ENCODE peak calls at places on chromosome 19, in nine cellular contexts. V, A, P, N, R, O, Y, H and B are unnamed samples.

GRCh38 chr19:2767688-2768087 is 15.4 kb downstream of the SGTA start:
- DNase-seq in O (no peak), H (no peak), R (no peak), N (no peak), Y (no peak), P (no peak), A (no peak), V (no peak), B (no peak)

GRCh38 chr19:23070353-23070781 is 46.5 kb upstream of the ZNF730 start:
- DNase-seq in H (peak; percentile 18), R (no peak), O (no peak), Y (no peak), A (no peak), N (no peak), V (peak; percentile 95), P (no peak), B (peak; percentile 68)

GRCh38 chr19:39941615-39942507 is 7.4 kb upstream of the FCGBP start:
- DNase-seq in R (no peak), H (peak; percentile 53), O (no peak), A (no peak), V (no peak), P (no peak), N (no peak), Y (no peak), B (peak; percentile 77)

GRCh38 chr19:35959040-35959967 is 23.1 kb downstream of the LRFN3 start:
- DNase-seq in P (peak; percentile 38), R (no peak), A (no peak), N (no peak), V (no peak), H (peak; percentile 36), O (no peak), Y (no peak), B (peak; percentile 51)

GRCh38 chr19:35334064-35334753 is 5.2 kb downstream of the CD22 start:
- DNase-seq in O (no peak), H (no peak), R (no peak), A (no peak), Y (no peak), V (no peak), N (no peak), P (no peak), B (no peak)

GRCh38 chr19:49635530-49636229 is 4.3 kb downstream of the RRAS start:
- DNase-seq in H (no peak), Y (no peak), O (no peak), V (no peak), P (no peak), A (no peak), N (no peak), R (no peak), B (no peak)

GRCh38 chr19:54481326-54481930 is 8.3 kb upstream of the CDC42EP5 start:
- DNase-seq in R (no peak), V (peak; percentile 64), A (no peak), H (no peak), O (no peak), N (no peak), P (no peak), Y (no peak), B (peak; percentile 54)

GRCh38 chr19:46818812-46819211 is 30.4 kb upstream of the SLC1A5 start:
- DNase-seq in A (no peak), V (peak; percentile 30), O (no peak), H (no peak), R (no peak), Y (no peak), P (no peak), N (no peak), B (no peak)

GRCh38 chr19:58294743-58295374 is 10.3 kb upstream of the ERVK3-1 start:
- DNase-seq in O (no peak), A (no peak), Y (no peak), V (no peak), R (no peak), N (no peak), H (no peak), P (no peak), B (no peak)

GRCh38 chr19:33736787-33737186 is 59.9 kb upstream of the KCTD15 start:
- DNase-seq in A (no peak), O (no peak), H (no peak), R (no peak), Y (no peak), P (no peak), V (no peak), N (no peak), B (no peak)

GRCh38 chr19:4991538-4991937 is 22.6 kb downstream of the KDM4B start:
- DNase-seq in V (peak; percentile 63), A (no peak), N (no peak), P (no peak), R (no peak), Y (no peak), H (no peak), O (no peak), B (no peak)

GRCh38 chr19:10107254-10107653 is 1.1 kb downstream of the PPAN start:
- DNase-seq in P (no peak), A (no peak), R (no peak), O (no peak), H (no peak), V (no peak), N (no peak), Y (no peak), B (no peak)

GRCh38 chr19:22620401-22620800 is 13.7 kb upstream of the ZNF492 start:
- DNase-seq in A (no peak), P (no peak), Y (no peak), H (no peak), V (no peak), O (no peak), R (no peak), N (no peak), B (no peak)

GRCh38 chr19:8240274-8241229 is 31.4 kb downstream of the CERS4 start:
- DNase-seq in A (peak; percentile 71), R (peak; percentile 59), H (peak; percentile 74), N (no peak), Y (peak; percentile 47), V (peak; percentile 92), P (peak; percentile 29), O (peak; percentile 9), B (peak; percentile 28)

GRCh38 chr19:52599241-52599640 is 29.2 kb downstream of the ZNF701 start:
- DNase-seq in A (no peak), V (no peak), O (no peak), H (no peak), P (no peak), N (no peak), R (no peak), Y (no peak), B (no peak)